ENCODE peak calls at places on chromosome 7, in four cellular contexts. One of them, this sample, is unnamed.

GRCh38 chr7:13159467-13160184 is 472.2 kb downstream of the ARL4A start:
- DNase-seq in heart right ventricle: no peak
- DNase-seq in iris pigment epithelial cell: no peak
- DNase-seq in activated T-cell treated with anti-CD3 and anti-CD28 coated beads, Interleukin-2, amount 50 U/mL, for 48 hours: no peak
- DNase-seq in this sample: no peak

GRCh38 chr7:36287371-36288241 is 102.1 kb upstream of the ANLN start:
- DNase-seq in heart right ventricle: no peak
- DNase-seq in iris pigment epithelial cell: no peak
- DNase-seq in activated T-cell treated with anti-CD3 and anti-CD28 coated beads, Interleukin-2, amount 50 U/mL, for 48 hours: peak
- DNase-seq in this sample: peak

GRCh38 chr7:73521636-73522080 is 435 bp downstream of the BAZ1B start:
- DNase-seq in heart right ventricle: peak
- DNase-seq in iris pigment epithelial cell: peak
- DNase-seq in activated T-cell treated with anti-CD3 and anti-CD28 coated beads, Interleukin-2, amount 50 U/mL, for 48 hours: no peak
- DNase-seq in this sample: peak

GRCh38 chr7:137962875-137963507 is 38.9 kb downstream of the CREB3L2 start:
- DNase-seq in heart right ventricle: no peak
- DNase-seq in iris pigment epithelial cell: no peak
- DNase-seq in activated T-cell treated with anti-CD3 and anti-CD28 coated beads, Interleukin-2, amount 50 U/mL, for 48 hours: no peak
- DNase-seq in this sample: no peak

GRCh38 chr7:151012921-151013347 is 11.4 kb downstream of the ATG9B start:
- DNase-seq in heart right ventricle: no peak
- DNase-seq in iris pigment epithelial cell: no peak
- DNase-seq in activated T-cell treated with anti-CD3 and anti-CD28 coated beads, Interleukin-2, amount 50 U/mL, for 48 hours: no peak
- DNase-seq in this sample: peak

GRCh38 chr7:2452074-2452507 is 24.1 kb downstream of the GRIFIN start:
- DNase-seq in heart right ventricle: no peak
- DNase-seq in iris pigment epithelial cell: no peak
- DNase-seq in activated T-cell treated with anti-CD3 and anti-CD28 coated beads, Interleukin-2, amount 50 U/mL, for 48 hours: peak
- DNase-seq in this sample: no peak

GRCh38 chr7:151459726-151460473 is 20.0 kb upstream of the CRYGN start:
- DNase-seq in heart right ventricle: peak
- DNase-seq in iris pigment epithelial cell: peak
- DNase-seq in activated T-cell treated with anti-CD3 and anti-CD28 coated beads, Interleukin-2, amount 50 U/mL, for 48 hours: no peak
- DNase-seq in this sample: no peak

GRCh38 chr7:11228515-11228914 is 254.8 kb downstream of the PHF14 start:
- DNase-seq in heart right ventricle: peak
- DNase-seq in iris pigment epithelial cell: peak
- DNase-seq in activated T-cell treated with anti-CD3 and anti-CD28 coated beads, Interleukin-2, amount 50 U/mL, for 48 hours: no peak
- DNase-seq in this sample: no peak

GRCh38 chr7:45358277-45358676 is 200.7 kb downstream of the RAMP3 start:
- DNase-seq in heart right ventricle: peak
- DNase-seq in iris pigment epithelial cell: no peak
- DNase-seq in activated T-cell treated with anti-CD3 and anti-CD28 coated beads, Interleukin-2, amount 50 U/mL, for 48 hours: no peak
- DNase-seq in this sample: no peak

GRCh38 chr7:148507741-148508285 is 82.8 kb upstream of the C7orf33 start:
- DNase-seq in heart right ventricle: no peak
- DNase-seq in iris pigment epithelial cell: no peak
- DNase-seq in activated T-cell treated with anti-CD3 and anti-CD28 coated beads, Interleukin-2, amount 50 U/mL, for 48 hours: peak
- DNase-seq in this sample: no peak

GRCh38 chr7:132380065-132380464 is 196.2 kb downstream of the PLXNA4 start:
- DNase-seq in heart right ventricle: peak
- DNase-seq in iris pigment epithelial cell: no peak
- DNase-seq in activated T-cell treated with anti-CD3 and anti-CD28 coated beads, Interleukin-2, amount 50 U/mL, for 48 hours: no peak
- DNase-seq in this sample: no peak

GRCh38 chr7:133433165-133433812 is 180.4 kb downstream of the EXOC4 start:
- DNase-seq in heart right ventricle: no peak
- DNase-seq in iris pigment epithelial cell: no peak
- DNase-seq in activated T-cell treated with anti-CD3 and anti-CD28 coated beads, Interleukin-2, amount 50 U/mL, for 48 hours: no peak
- DNase-seq in this sample: no peak

GRCh38 chr7:148223130-148223529 is 367.4 kb upstream of the C7orf33 start:
- DNase-seq in heart right ventricle: no peak
- DNase-seq in iris pigment epithelial cell: no peak
- DNase-seq in activated T-cell treated with anti-CD3 and anti-CD28 coated beads, Interleukin-2, amount 50 U/mL, for 48 hours: no peak
- DNase-seq in this sample: no peak

GRCh38 chr7:42192072-42192471 is 44.9 kb downstream of the GLI3 start:
- DNase-seq in heart right ventricle: no peak
- DNase-seq in iris pigment epithelial cell: peak
- DNase-seq in activated T-cell treated with anti-CD3 and anti-CD28 coated beads, Interleukin-2, amount 50 U/mL, for 48 hours: no peak
- DNase-seq in this sample: no peak

GRCh38 chr7:87574630-87575029 is 26.1 kb downstream of the ABCB1 start:
- DNase-seq in heart right ventricle: no peak
- DNase-seq in iris pigment epithelial cell: peak
- DNase-seq in activated T-cell treated with anti-CD3 and anti-CD28 coated beads, Interleukin-2, amount 50 U/mL, for 48 hours: no peak
- DNase-seq in this sample: no peak

GRCh38 chr7:106737202-106737562 is 76.2 kb upstream of the CCDC71L start:
- DNase-seq in heart right ventricle: no peak
- DNase-seq in iris pigment epithelial cell: peak
- DNase-seq in activated T-cell treated with anti-CD3 and anti-CD28 coated beads, Interleukin-2, amount 50 U/mL, for 48 hours: no peak
- DNase-seq in this sample: no peak

GRCh38 chr7:151432658-151433521 is 7.1 kb downstream of the CRYGN start:
- DNase-seq in heart right ventricle: no peak
- DNase-seq in iris pigment epithelial cell: no peak
- DNase-seq in activated T-cell treated with anti-CD3 and anti-CD28 coated beads, Interleukin-2, amount 50 U/mL, for 48 hours: peak
- DNase-seq in this sample: peak

GRCh38 chr7:50303082-50303893 is 1.2 kb upstream of the IKZF1 start:
- DNase-seq in heart right ventricle: no peak
- DNase-seq in iris pigment epithelial cell: no peak
- DNase-seq in activated T-cell treated with anti-CD3 and anti-CD28 coated beads, Interleukin-2, amount 50 U/mL, for 48 hours: no peak
- DNase-seq in this sample: no peak

GRCh38 chr7:145016068-145016467 is 180.2 kb upstream of the TPK1 start:
- DNase-seq in heart right ventricle: no peak
- DNase-seq in iris pigment epithelial cell: no peak
- DNase-seq in activated T-cell treated with anti-CD3 and anti-CD28 coated beads, Interleukin-2, amount 50 U/mL, for 48 hours: no peak
- DNase-seq in this sample: no peak

GRCh38 chr7:218896-219580 is 26.7 kb downstream of the FAM20C start:
- DNase-seq in heart right ventricle: no peak
- DNase-seq in iris pigment epithelial cell: no peak
- DNase-seq in activated T-cell treated with anti-CD3 and anti-CD28 coated beads, Interleukin-2, amount 50 U/mL, for 48 hours: no peak
- DNase-seq in this sample: no peak

GRCh38 chr7:1160665-1161010 is 642 bp upstream of the ZFAND2A start:
- DNase-seq in heart right ventricle: no peak
- DNase-seq in iris pigment epithelial cell: no peak
- DNase-seq in activated T-cell treated with anti-CD3 and anti-CD28 coated beads, Interleukin-2, amount 50 U/mL, for 48 hours: no peak
- DNase-seq in this sample: no peak

GRCh38 chr7:43637114-43637806 is 54.4 kb downstream of the STK17A start:
- DNase-seq in heart right ventricle: no peak
- DNase-seq in iris pigment epithelial cell: peak
- DNase-seq in activated T-cell treated with anti-CD3 and anti-CD28 coated beads, Interleukin-2, amount 50 U/mL, for 48 hours: no peak
- DNase-seq in this sample: no peak

GRCh38 chr7:53398566-53398965 is 363.1 kb downstream of the POM121L12 start:
- DNase-seq in heart right ventricle: no peak
- DNase-seq in iris pigment epithelial cell: no peak
- DNase-seq in activated T-cell treated with anti-CD3 and anti-CD28 coated beads, Interleukin-2, amount 50 U/mL, for 48 hours: no peak
- DNase-seq in this sample: no peak

GRCh38 chr7:2229467-2229866 is 3.3 kb downstream of the MAD1L1 start:
- DNase-seq in heart right ventricle: no peak
- DNase-seq in iris pigment epithelial cell: no peak
- DNase-seq in activated T-cell treated with anti-CD3 and anti-CD28 coated beads, Interleukin-2, amount 50 U/mL, for 48 hours: no peak
- DNase-seq in this sample: no peak

GRCh38 chr7:121244120-121244865 is 84.5 kb upstream of the WNT16 start:
- DNase-seq in heart right ventricle: no peak
- DNase-seq in iris pigment epithelial cell: no peak
- DNase-seq in activated T-cell treated with anti-CD3 and anti-CD28 coated beads, Interleukin-2, amount 50 U/mL, for 48 hours: no peak
- DNase-seq in this sample: no peak

GRCh38 chr7:146683439-146683838 is 566.8 kb downstream of the CNTNAP2 start:
- DNase-seq in heart right ventricle: no peak
- DNase-seq in iris pigment epithelial cell: peak
- DNase-seq in activated T-cell treated with anti-CD3 and anti-CD28 coated beads, Interleukin-2, amount 50 U/mL, for 48 hours: no peak
- DNase-seq in this sample: no peak

GRCh38 chr7:84110400-84110799 is 84.2 kb downstream of the SEMA3A start:
- DNase-seq in heart right ventricle: no peak
- DNase-seq in iris pigment epithelial cell: no peak
- DNase-seq in activated T-cell treated with anti-CD3 and anti-CD28 coated beads, Interleukin-2, amount 50 U/mL, for 48 hours: no peak
- DNase-seq in this sample: no peak

GRCh38 chr7:45623157-45623556 is 49.0 kb downstream of the ADCY1 start:
- DNase-seq in heart right ventricle: no peak
- DNase-seq in iris pigment epithelial cell: no peak
- DNase-seq in activated T-cell treated with anti-CD3 and anti-CD28 coated beads, Interleukin-2, amount 50 U/mL, for 48 hours: no peak
- DNase-seq in this sample: no peak